ENCODE peak calls at places on chromosomes 11 and 22, in nine cellular contexts. S is kidney epithelial cell; Z is CD8-positive, alpha-beta T cell; Y is endodermal cell; X is AG09309; P is omental fat pad; L is endothelial cell; J is AG04450; N is adrenal gland. R is an unnamed sample.
A peak's percentile ranks its signal among the peaks of the same experiment; 100 is the strongest.

GRCh38 chr11:3015796-3016195 is 23.7 kb upstream of the NAP1L4 start:
- DNase-seq in P (no peak), S (no peak), N (no peak), Z (no peak), X (no peak), Y (no peak), J (no peak), L (no peak), R (no peak)

GRCh38 chr11:31800398-31801265 is 10.5 kb downstream of the PAX6 start:
- DNase-seq in J (no peak), L (no peak), X (no peak), N (no peak), S (no peak), Z (no peak), P (no peak), Y (peak; percentile 53), R (no peak)

GRCh38 chr11:70567680-70568503 is 169.6 kb downstream of the CTTN start:
- DNase-seq in Z (no peak), J (no peak), L (peak; percentile 38), N (peak; percentile 30), X (no peak), Y (peak; percentile 80), S (no peak), P (no peak), R (no peak)

GRCh38 chr11:69194396-69194795 is 38.7 kb downstream of the SMIM38 start:
- DNase-seq in P (no peak), X (no peak), J (no peak), Z (no peak), N (no peak), Y (no peak), L (no peak), S (no peak), R (no peak)

GRCh38 chr11:28476053-28476452 is 367.9 kb downstream of the METTL15 start:
- DNase-seq in N (no peak), X (no peak), Z (no peak), P (no peak), Y (no peak), S (no peak), J (no peak), L (no peak), R (no peak)

GRCh38 chr11:114044042-114044871 is 15.3 kb upstream of the ZBTB16 start:
- DNase-seq in Y (no peak), S (no peak), Z (no peak), L (no peak), N (peak; percentile 41), J (no peak), X (no peak), P (no peak), R (no peak)

GRCh38 chr22:45335021-45335818 is 25.5 kb downstream of the FAM118A start:
- DNase-seq in X (no peak), N (peak; percentile 83), J (no peak), Y (peak; percentile 87), P (no peak), L (peak; percentile 19), S (no peak), Z (no peak), R (no peak)

GRCh38 chr22:46079093-46079860 is 71.0 kb upstream of the PPARA start:
- DNase-seq in Y (no peak), N (peak; percentile 18), J (no peak), L (no peak), S (no peak), P (no peak), X (no peak), Z (no peak), R (no peak)

GRCh38 chr11:102421262-102421661 is 31.3 kb downstream of the TMEM123 start:
- DNase-seq in S (no peak), L (no peak), P (no peak), Z (no peak), N (no peak), Y (no peak), X (no peak), J (no peak), R (no peak)

GRCh38 chr11:88886796-88887195 is 179.0 kb downstream of the GRM5 start:
- DNase-seq in L (peak; percentile 24), X (no peak), N (no peak), J (peak; percentile 10), P (no peak), Z (peak; percentile 5), Y (peak; percentile 75), S (no peak), R (no peak)

GRCh38 chr11:46846510-46846830 is 390 bp upstream of the CKAP5 start:
- DNase-seq in X (no peak), L (no peak), P (no peak), Z (no peak), N (no peak), S (no peak), Y (no peak), J (no peak), R (no peak)

GRCh38 chr22:49281467-49282340 is 546.0 kb downstream of the BRD1 start:
- DNase-seq in Y (no peak), N (peak; percentile 5), J (no peak), S (no peak), L (no peak), P (no peak), Z (no peak), X (no peak), R (no peak)

GRCh38 chr22:20319041-20319744 is 667 bp downstream of the DGCR6L start:
- DNase-seq in N (peak; percentile 21), Z (no peak), X (no peak), P (no peak), Y (peak; percentile 78), S (no peak), J (no peak), L (peak; percentile 28), R (no peak)

GRCh38 chr11:32210601-32211000 is 119.7 kb downstream of the RCN1 start:
- DNase-seq in N (no peak), P (no peak), Z (no peak), J (no peak), X (peak; percentile 4), S (no peak), Y (no peak), L (no peak), R (no peak)

GRCh38 chr22:37775785-37776638 is 31.7 kb upstream of the GCAT start:
- DNase-seq in P (no peak), L (no peak), X (peak; percentile 62), Z (no peak), S (no peak), J (peak; percentile 90), Y (no peak), N (no peak), R (peak; percentile 8)

GRCh38 chr11:83648610-83649467 is 362.7 kb upstream of the CCDC90B start:
- DNase-seq in S (peak; percentile 10), N (no peak), J (no peak), P (no peak), L (no peak), Y (no peak), Z (no peak), X (no peak), R (no peak)

GRCh38 chr11:134544095-134544815 is 132.2 kb upstream of the B3GAT1 start:
- DNase-seq in X (no peak), S (no peak), Z (no peak), N (no peak), J (no peak), Y (no peak), L (no peak), P (no peak), R (no peak)

GRCh38 chr22:40533712-40534378 is 102.7 kb downstream of the MRTFA start:
- DNase-seq in N (no peak), P (no peak), L (no peak), X (no peak), Y (no peak), Z (peak; percentile 45), J (no peak), S (no peak), R (no peak)

GRCh38 chr11:44300881-44301855 is 8.8 kb downstream of the ALX4 start:
- DNase-seq in X (peak; percentile 18), N (peak; percentile 56), Y (no peak), J (no peak), S (no peak), Z (no peak), P (no peak), L (no peak), R (no peak)

GRCh38 chr11:133157180-133157579 is 375.1 kb downstream of the OPCML start:
- DNase-seq in N (no peak), P (no peak), J (no peak), S (no peak), Y (peak; percentile 82), Z (no peak), L (peak; percentile 56), X (no peak), R (no peak)

GRCh38 chr22:49299821-49300231 is 527.8 kb downstream of the BRD1 start:
- DNase-seq in P (no peak), Y (peak; percentile 35), N (no peak), J (no peak), L (no peak), Z (no peak), S (no peak), X (no peak), R (no peak)

GRCh38 chr11:79362358-79362757 is 78.5 kb downstream of the TENM4 start:
- DNase-seq in Y (no peak), Z (no peak), S (no peak), X (no peak), N (no peak), P (no peak), L (no peak), J (no peak), R (no peak)

GRCh38 chr11:110467556-110467955 is 37.8 kb downstream of the FDX1 start:
- DNase-seq in J (no peak), N (no peak), S (no peak), L (no peak), P (no peak), Y (no peak), Z (no peak), X (no peak), R (no peak)
- TF ChIP-seq CTCF in J (no peak), N (no peak), S (no peak), L (no peak), P (no peak), Y (peak; percentile 58), Z (no peak), X (no peak), R (no peak)

GRCh38 chr11:59668188-59668949 is 468 bp downstream of the PATL1 start:
- DNase-seq in X (no peak), L (peak; percentile 26), Z (no peak), S (no peak), N (peak; percentile 89), Y (peak; percentile 89), P (peak; percentile 59), J (no peak), R (peak; percentile 8)
- TF ChIP-seq CTCF in X (no peak), L (peak; percentile 15), Z (no peak), S (no peak), N (peak; percentile 32), Y (peak; percentile 60), P (no peak), J (peak; percentile 24), R (no peak)

DNA sequence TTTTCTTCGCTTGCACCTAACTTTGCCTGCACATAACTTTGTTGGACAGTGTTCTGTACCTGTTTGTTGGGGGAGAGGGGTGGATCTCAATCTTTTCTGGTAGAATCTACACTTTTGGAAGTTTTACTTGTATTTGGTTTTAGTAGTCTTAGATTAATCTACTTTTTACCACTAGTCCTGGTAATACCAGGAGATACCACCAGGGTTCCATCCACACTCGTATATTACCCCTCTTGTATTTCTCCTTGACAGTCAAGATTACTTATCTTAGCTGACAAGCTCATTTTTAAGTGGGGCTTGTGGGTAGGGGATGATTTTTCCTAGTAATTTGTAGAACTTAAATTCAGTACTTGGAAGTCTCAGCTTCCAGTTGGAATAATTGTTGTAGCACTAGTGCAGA is 37.3 kb upstream of the TECTA start:
- DNase-seq in J (no peak), X (no peak), N (no peak), Y (peak; percentile 42), Z (no peak), L (peak; percentile 8), S (no peak), P (no peak), R (no peak)
- TF ChIP-seq CTCF in J (peak; percentile 50), X (peak; percentile 30), N (peak; percentile 39), Y (peak; percentile 75), Z (peak; percentile 52), L (peak; percentile 89), S (peak; percentile 25), P (no peak), R (peak; percentile 14)

GRCh38 chr22:30635273-30636225 is at the start of gene SLC35E4:
- DNase-seq in N (peak; percentile 94), X (peak; percentile 46), Z (peak; percentile 95), J (peak; percentile 78), P (peak; percentile 91), S (peak; percentile 12), Y (peak; percentile 97), L (peak; percentile 94), R (peak; percentile 78)
- TF ChIP-seq CTCF in N (no peak), X (peak; percentile 54), Z (no peak), J (peak; percentile 48), P (no peak), S (peak; percentile 41), Y (peak; percentile 52), L (no peak), R (peak; percentile 27)